ENCODE peak calls at places on chromosomes 11 and 22, in ten cellular contexts. F, L, W, A, B, S, G, R, V and I are unnamed samples.

GRCh38 chr11:1335811-1336761 is 26.7 kb upstream of the TOLLIP start:
- DNase-seq in A (peak), W (peak), B (peak), R (no peak), V (peak), F (peak), S (no peak), L (peak), G (no peak), I (peak)

GRCh38 chr22:31098633-31099110 is 8.7 kb downstream of the SELENOM start:
- DNase-seq in L (peak), S (no peak), B (no peak), W (no peak), F (peak), V (peak), R (no peak), G (no peak), A (no peak), I (peak)

GRCh38 chr22:30868663-30869385 is 99.8 kb downstream of the MORC2 start:
- DNase-seq in R (peak), W (no peak), G (no peak), V (no peak), S (peak), B (peak), A (no peak), L (no peak), F (no peak), I (no peak)

GRCh38 chr11:45933131-45933821 is 10.8 kb downstream of the LARGE2 start:
- DNase-seq in L (no peak), A (peak), B (peak), W (no peak), F (no peak), G (peak), R (no peak), V (no peak), S (no peak), I (no peak)

GRCh38 chr11:23252426-23252825 is 392.2 kb upstream of the CCDC179 start:
- DNase-seq in L (no peak), F (no peak), R (no peak), G (no peak), W (no peak), B (no peak), S (no peak), V (no peak), A (no peak), I (no peak)

GRCh38 chr11:67657300-67657699 is 6.8 kb upstream of the ACY3 start:
- DNase-seq in V (no peak), F (no peak), W (no peak), G (no peak), A (no peak), R (no peak), B (no peak), S (no peak), L (no peak), I (no peak)

GRCh38 chr11:83827940-83828554 is 541.9 kb upstream of the CCDC90B start:
- DNase-seq in A (no peak), W (no peak), B (peak), R (no peak), V (no peak), L (peak), G (peak), F (no peak), S (no peak), I (no peak)

GRCh38 chr22:46393791-46394333 is 58.3 kb downstream of the TRMU start:
- DNase-seq in R (no peak), V (no peak), G (no peak), F (no peak), W (no peak), S (no peak), A (no peak), B (no peak), L (no peak), I (no peak)

GRCh38 chr11:77602385-77603105 is 12.8 kb downstream of the AQP11 start:
- DNase-seq in B (peak), F (no peak), W (peak), S (no peak), G (peak), R (no peak), V (no peak), L (no peak), A (no peak), I (no peak)

GRCh38 chr11:78050964-78051831 is 12.5 kb upstream of the THRSP start:
- DNase-seq in B (peak), F (no peak), V (no peak), S (no peak), G (no peak), R (no peak), W (peak), A (no peak), L (peak), I (no peak)

GRCh38 chr22:30947821-30948454 is 20.6 kb downstream of the MORC2 start:
- DNase-seq in L (peak), S (no peak), V (no peak), R (no peak), A (no peak), G (peak), W (no peak), F (no peak), B (peak), I (no peak)

GRCh38 chr11:122322369-122322768 is 206.4 kb upstream of the BLID start:
- DNase-seq in W (peak), F (no peak), A (peak), R (no peak), V (no peak), S (no peak), B (peak), G (no peak), L (no peak), I (no peak)

GRCh38 chr11:46336781-46337180 is 10.5 kb upstream of the DGKZ start:
- DNase-seq in B (peak), F (no peak), L (no peak), S (no peak), G (no peak), R (no peak), V (no peak), W (peak), A (no peak), I (no peak)

GRCh38 chr11:19734171-19734570 is 21.5 kb downstream of the NAV2 start:
- DNase-seq in G (no peak), R (no peak), A (no peak), V (no peak), W (no peak), S (no peak), F (no peak), B (no peak), L (no peak), I (no peak)

GRCh38 chr22:44566911-44567310 is 68.9 kb upstream of the RTL6 start:
- DNase-seq in L (no peak), W (no peak), B (no peak), F (no peak), A (no peak), G (no peak), R (peak), S (peak), V (no peak), I (no peak)

GRCh38 chr11:60566773-60567172 is 51.6 kb downstream of the MS4A13 start:
- DNase-seq in R (no peak), G (no peak), V (no peak), L (no peak), B (no peak), S (no peak), F (no peak), W (no peak), A (no peak), I (no peak)

GRCh38 chr11:60561254-60561653 is 46.1 kb downstream of the MS4A13 start:
- DNase-seq in R (no peak), G (no peak), A (no peak), F (no peak), W (no peak), V (no peak), L (no peak), B (no peak), S (no peak), I (no peak)

GRCh38 chr11:60563553-60564235 is 48.5 kb downstream of the MS4A13 start:
- DNase-seq in G (no peak), B (no peak), V (no peak), R (no peak), S (no peak), A (no peak), W (no peak), F (no peak), L (peak), I (no peak)
- TF ChIP-seq CTCF in G (no peak), B (no peak), V (no peak), R (peak), S (no peak), A (no peak), W (no peak), F (no peak), L (peak), I (no peak)

DNA sequence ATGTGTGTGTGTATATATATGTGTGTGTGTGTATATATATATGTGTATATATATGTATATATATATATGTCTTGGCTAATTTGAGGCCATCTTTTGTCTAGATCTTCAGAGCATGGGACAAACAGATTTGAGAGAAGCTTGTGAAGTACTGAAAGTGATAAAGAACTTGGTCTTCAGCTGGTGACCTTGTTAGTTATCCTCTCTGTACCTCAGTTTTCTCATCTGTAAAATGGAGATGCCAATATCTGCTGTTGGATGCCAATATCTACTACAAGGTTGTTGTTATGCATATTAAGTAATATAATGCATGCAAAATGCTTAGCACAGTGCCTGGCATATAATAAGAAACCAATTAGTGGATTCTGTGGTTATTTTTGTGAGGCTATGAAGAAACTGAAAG is 2.5 kb upstream of the FEZ1 start:
- DNase-seq in B (no peak), R (no peak), L (no peak), S (no peak), A (no peak), V (no peak), F (no peak), W (no peak), G (no peak), I (no peak)
- TF ChIP-seq CTCF in B (no peak), R (no peak), L (no peak), S (no peak), A (no peak), V (no peak), F (no peak), W (no peak), G (no peak), I (no peak)

DNA sequence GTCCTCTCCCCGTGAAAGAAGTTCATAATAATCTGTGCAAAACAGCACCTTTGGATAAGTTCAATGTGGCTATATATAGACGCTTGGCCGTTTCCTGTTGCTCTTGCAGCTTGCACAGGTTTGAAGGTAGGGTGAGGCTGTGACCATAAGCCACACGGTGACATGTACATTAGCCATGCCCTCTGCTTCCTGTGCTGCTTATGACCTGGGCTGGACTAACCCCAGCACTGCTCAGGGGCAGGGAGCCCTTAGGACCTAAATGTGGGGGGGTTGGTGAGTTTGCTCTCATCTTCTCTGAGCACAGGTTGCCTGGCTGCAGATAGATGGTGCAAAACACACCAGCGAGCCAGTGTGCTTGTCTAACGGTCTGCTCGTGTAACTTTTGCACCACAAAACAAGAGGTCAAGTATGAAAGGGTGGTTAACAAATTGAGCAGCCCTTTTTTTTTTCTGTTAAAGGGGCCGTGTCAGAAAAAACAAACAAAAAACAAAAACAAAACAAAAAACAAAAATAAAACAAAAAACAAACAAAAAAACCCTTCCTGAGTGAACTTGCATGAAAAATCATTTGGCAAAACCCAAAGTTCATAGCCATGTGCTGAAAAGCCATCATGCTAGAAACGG is 37.3 kb downstream of the FLI1 start:
- DNase-seq in W (no peak), G (no peak), R (no peak), V (no peak), B (no peak), S (no peak), L (no peak), F (no peak), A (no peak), I (no peak)
- TF ChIP-seq CTCF in W (no peak), G (no peak), R (no peak), V (no peak), B (no peak), S (no peak), L (no peak), F (no peak), A (no peak), I (no peak)

DNA sequence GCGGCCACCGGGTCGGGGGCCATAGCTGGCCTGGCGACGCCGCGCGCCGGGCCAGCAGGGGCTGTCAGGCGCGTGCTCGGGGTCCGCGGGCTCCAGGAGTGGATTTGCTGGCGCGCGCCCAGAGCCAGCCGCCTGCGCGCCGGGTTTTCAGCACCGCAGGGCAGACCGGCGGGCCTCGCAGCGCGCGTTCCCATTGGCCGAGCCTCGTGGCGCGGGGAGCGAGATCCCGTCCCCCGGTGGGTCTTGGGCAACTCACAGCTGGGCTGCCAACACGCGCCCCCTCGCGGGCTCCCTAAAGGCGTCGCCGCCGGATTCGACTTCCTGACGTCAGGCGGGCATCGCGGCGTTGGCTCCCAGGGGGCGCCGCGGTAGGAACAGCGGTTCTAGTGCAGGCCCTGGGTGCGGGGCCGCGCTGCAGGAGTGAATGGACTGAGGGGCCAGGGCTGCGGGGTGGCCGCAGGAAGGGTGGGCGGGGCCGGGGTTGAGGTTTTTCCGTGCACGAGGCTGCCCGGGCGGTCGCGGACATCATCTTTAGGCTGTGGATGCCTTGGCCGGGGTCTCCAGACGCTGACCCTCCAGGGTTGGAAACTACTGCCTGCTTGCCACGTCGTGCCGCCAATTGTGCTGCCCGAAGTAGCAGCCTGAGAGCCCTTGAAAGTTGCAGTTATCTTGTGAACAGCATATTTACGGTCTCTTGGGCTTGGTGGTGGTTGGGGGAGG is at the start of gene FADS1:
- DNase-seq in F (peak), W (peak), V (peak), L (peak), B (peak), G (no peak), R (peak), A (peak), S (peak), I (peak)
- TF ChIP-seq CTCF in F (peak), W (peak), V (peak), L (peak), B (peak), G (peak), R (peak), A (peak), S (peak), I (peak)

GRCh38 chr22:32901925-32902324 is 100.4 kb downstream of the TIMP3 start:
- DNase-seq in G (no peak), A (no peak), L (no peak), V (no peak), S (no peak), B (no peak), W (no peak), F (no peak), R (no peak), I (no peak)
- TF ChIP-seq CTCF in G (no peak), A (no peak), L (peak), V (no peak), S (no peak), B (no peak), W (no peak), F (no peak), R (peak), I (no peak)

GRCh38 chr11:64644348-64645242 is 53.6 kb downstream of the SLC22A12 start:
- DNase-seq in V (no peak), W (no peak), G (no peak), F (no peak), A (no peak), L (peak), R (no peak), B (no peak), S (no peak), I (peak)
- TF ChIP-seq CTCF in V (no peak), W (no peak), G (no peak), F (no peak), A (no peak), L (no peak), R (peak), B (no peak), S (no peak), I (no peak)

GRCh38 chr11:117081908-117082307 is 16.3 kb downstream of the SIK3 start:
- DNase-seq in S (no peak), L (no peak), R (no peak), F (no peak), G (no peak), V (no peak), B (no peak), W (no peak), A (no peak), I (no peak)
- TF ChIP-seq CTCF in S (no peak), L (peak), R (peak), F (no peak), G (no peak), V (no peak), B (peak), W (no peak), A (no peak), I (no peak)

GRCh38 chr11:12449961-12450715 is 72.8 kb downstream of the PARVA start:
- DNase-seq in F (no peak), L (no peak), R (no peak), V (no peak), G (no peak), W (no peak), B (peak), S (no peak), A (no peak), I (no peak)
- TF ChIP-seq CTCF in F (no peak), L (no peak), R (no peak), V (no peak), G (no peak), W (no peak), B (no peak), S (no peak), A (no peak), I (no peak)

GRCh38 chr11:93234602-93235207 is 36.9 kb upstream of the SLC36A4 start:
- DNase-seq in S (peak), W (peak), A (peak), B (peak), G (peak), R (peak), F (peak), V (peak), L (peak), I (peak)
- TF ChIP-seq CTCF in S (peak), W (peak), A (peak), B (peak), G (peak), R (peak), F (peak), V (peak), L (peak), I (peak)